ENCODE peak calls at places on chromosomes 16 and 17, in six cellular contexts. Q is esophagus muscularis mucosa; G is gastrocnemius medialis; N is naive thymus-derived CD4-positive, alpha-beta T cell; V is DND-41; F is AG04450. J is an unnamed sample.

GRCh38 chr17:2239882-2240430 is 63.6 kb downstream of the SMG6 start:
- DNase-seq in G (peak), N (no peak), Q (no peak), F (peak), V (no peak), J (peak)

GRCh38 chr16:65624696-65625095 is 502.8 kb upstream of the CDH11 start:
- DNase-seq in V (no peak), F (no peak), G (no peak), Q (no peak), N (no peak), J (no peak)

GRCh38 chr16:66344533-66345145 is 21.9 kb upstream of the CDH5 start:
- DNase-seq in V (peak), Q (no peak), F (no peak), N (no peak), G (no peak), J (no peak)

GRCh38 chr16:85246473-85246872 is 134.2 kb upstream of the CIBAR2 start:
- DNase-seq in F (no peak), N (no peak), V (no peak), G (no peak), Q (no peak), J (no peak)

GRCh38 chr17:58755577-58756245 is at the start of gene PPM1E:
- DNase-seq in N (peak), V (no peak), Q (no peak), F (no peak), G (no peak), J (peak)

GRCh38 chr16:65415460-65415859 is 293.6 kb upstream of the CDH11 start:
- DNase-seq in N (no peak), Q (no peak), F (no peak), G (no peak), V (no peak), J (no peak)

GRCh38 chr17:15946611-15947120 is 1.7 kb downstream of the ADORA2B start:
- DNase-seq in F (no peak), G (no peak), Q (no peak), N (no peak), V (no peak), J (no peak)

GRCh38 chr16:3987231-3987630 is 106.7 kb upstream of the CREBBP start:
- DNase-seq in F (no peak), G (no peak), N (no peak), Q (no peak), V (no peak), J (no peak)

GRCh38 chr16:2771496-2772402 is 5.3 kb downstream of the ELOB start:
- DNase-seq in G (no peak), F (no peak), V (no peak), Q (no peak), N (no peak), J (no peak)

DNA sequence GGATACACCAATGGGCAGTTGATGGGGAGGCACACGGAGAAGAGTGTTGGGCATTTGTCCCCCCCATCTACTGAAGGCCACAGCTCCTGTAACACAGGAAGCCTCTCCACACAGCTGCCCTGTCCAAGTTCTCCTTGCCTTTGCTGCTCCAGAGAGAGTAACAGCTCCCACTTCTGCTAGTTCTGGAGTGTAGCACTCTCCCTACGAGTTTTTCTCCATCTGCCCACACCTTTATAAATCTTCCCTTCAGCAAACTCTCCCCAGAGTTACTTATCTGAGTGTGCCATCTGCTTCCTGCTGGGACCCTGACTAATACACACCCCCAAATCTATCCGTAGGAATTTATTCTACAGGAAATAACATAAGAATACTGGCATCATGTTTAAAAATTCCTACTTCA is 42.6 kb upstream of the ERN1 start:
- DNase-seq in F (no peak), V (no peak), N (no peak), G (no peak), Q (no peak), J (no peak)
- H3K27ac ChIP-seq in F (no peak), V (no peak), N (no peak), G (peak), Q (no peak), J (peak)

GRCh38 chr16:48559462-48560211 is 50.3 kb downstream of the N4BP1 start:
- DNase-seq in G (no peak), N (no peak), Q (no peak), V (no peak), F (no peak), J (no peak)
- H3K27ac ChIP-seq in G (peak), N (no peak), Q (no peak), V (no peak), F (no peak), J (peak)

GRCh38 chr16:74291176-74291575 is 5.4 kb upstream of the PSMD7 start:
- DNase-seq in N (no peak), F (no peak), V (no peak), Q (no peak), G (no peak), J (no peak)
- H3K27ac ChIP-seq in N (no peak), F (no peak), V (no peak), Q (no peak), G (no peak), J (no peak)

DNA sequence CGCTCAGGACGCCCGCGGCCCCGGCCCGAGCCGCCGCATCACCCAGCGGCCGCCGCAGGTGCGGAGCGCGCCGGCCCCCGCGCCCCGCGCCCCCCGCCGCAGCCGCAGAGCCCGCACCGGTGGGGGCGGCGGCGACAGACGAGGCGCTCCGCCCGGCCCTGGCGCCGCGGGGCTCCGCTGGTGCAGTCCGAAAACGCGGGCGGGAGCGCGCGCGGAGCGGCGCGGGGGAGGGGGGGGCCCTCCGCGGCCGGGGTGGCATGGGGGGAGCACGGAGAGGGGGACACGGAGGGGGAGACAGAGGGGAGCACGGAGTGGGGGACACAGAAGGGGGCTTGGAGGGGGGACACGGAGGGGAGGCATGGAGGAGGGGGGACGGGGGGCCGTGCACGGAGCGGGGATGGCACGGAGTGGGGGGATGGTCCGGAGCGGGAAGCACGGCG is at the start of gene AATK:
- DNase-seq in G (no peak), Q (no peak), N (no peak), F (no peak), V (no peak), J (no peak)
- H3K27ac ChIP-seq in G (no peak), Q (peak), N (no peak), F (no peak), V (no peak), J (peak)

GRCh38 chr17:77571141-77571540 is 387.4 kb upstream of the TNRC6C start:
- DNase-seq in G (no peak), V (no peak), Q (no peak), N (no peak), F (no peak), J (no peak)

GRCh38 chr17:77571562-77571981 is 386.9 kb upstream of the TNRC6C start:
- DNase-seq in Q (no peak), F (no peak), N (peak), G (no peak), V (no peak), J (no peak)

GRCh38 chr17:77572851-77573250 is 385.7 kb upstream of the TNRC6C start:
- DNase-seq in F (no peak), G (no peak), N (no peak), Q (no peak), V (no peak), J (no peak)

GRCh38 chr17:77570565-77570898 is 388.0 kb upstream of the TNRC6C start:
- DNase-seq in G (no peak), N (no peak), Q (no peak), V (no peak), F (no peak), J (no peak)

GRCh38 chr17:77572065-77572601 is 386.4 kb upstream of the TNRC6C start:
- DNase-seq in G (no peak), Q (no peak), N (no peak), V (no peak), F (no peak), J (no peak)
- H3K27ac ChIP-seq in G (no peak), Q (no peak), N (no peak), V (no peak), F (no peak), J (no peak)